ENCODE peak calls at places on chromosomes 16 and 17, in four cellular contexts. U is fibroblast of lung, P is H9, Q is OCI-LY7. B is an unnamed sample.

GRCh38 chr16:2337431-2338296 is 2.9 kb downstream of the ABCA3 start:
- DNase-seq in U (no peak), P (no peak), Q (no peak), B (no peak)

GRCh38 chr17:59837362-59838195 is 55.2 kb downstream of the TUBD1 start:
- DNase-seq in U (peak; percentile 100), P (peak; percentile 89), Q (peak; percentile 91), B (peak; percentile 81)

GRCh38 chr16:30395992-30396560 is 856 bp downstream of the ZNF48 start:
- DNase-seq in U (no peak), P (no peak), Q (no peak), B (no peak)

GRCh38 chr16:71628810-71629209 is 2.8 kb downstream of the MARVELD3 start:
- DNase-seq in U (peak; percentile 16), P (no peak), Q (no peak), B (no peak)

GRCh38 chr16:67525176-67525860 is 3.3 kb upstream of the RIPOR1 start:
- DNase-seq in U (no peak), P (no peak), Q (no peak), B (no peak)

GRCh38 chr16:66728117-66728787 is 23.2 kb downstream of the DYNC1LI2 start:
- DNase-seq in U (peak; percentile 83), P (no peak), Q (peak; percentile 74), B (no peak)

GRCh38 chr16:8522757-8523156 is 67.6 kb downstream of the TMEM114 start:
- DNase-seq in U (no peak), P (no peak), Q (no peak), B (no peak)

GRCh38 chr16:83622010-83622409 is 185.8 kb upstream of the HSBP1 start:
- DNase-seq in U (no peak), P (no peak), Q (no peak), B (no peak)

GRCh38 chr17:19911033-19911432 is 43.3 kb upstream of the ULK2 start:
- DNase-seq in U (no peak), P (no peak), Q (no peak), B (no peak)

GRCh38 chr16:53053967-53054669 is 673 bp upstream of the CHD9 start:
- DNase-seq in U (peak; percentile 44), P (no peak), Q (peak; percentile 57), B (peak; percentile 66)

GRCh38 chr17:10149573-10150399 is 48.6 kb downstream of the GAS7 start:
- DNase-seq in U (peak; percentile 93), P (no peak), Q (no peak), B (peak; percentile 59)

GRCh38 chr17:63445571-63446217 is 412 bp downstream of the CYB561 start:
- DNase-seq in U (no peak), P (peak; percentile 91), Q (no peak), B (no peak)
- H3K4me2 ChIP-seq in U (peak overlapping the region; percentile 78), P (peak overlapping the region; percentile 36), Q (peak overlapping the region; percentile 29), B (no peak overlapping the region)

DNA sequence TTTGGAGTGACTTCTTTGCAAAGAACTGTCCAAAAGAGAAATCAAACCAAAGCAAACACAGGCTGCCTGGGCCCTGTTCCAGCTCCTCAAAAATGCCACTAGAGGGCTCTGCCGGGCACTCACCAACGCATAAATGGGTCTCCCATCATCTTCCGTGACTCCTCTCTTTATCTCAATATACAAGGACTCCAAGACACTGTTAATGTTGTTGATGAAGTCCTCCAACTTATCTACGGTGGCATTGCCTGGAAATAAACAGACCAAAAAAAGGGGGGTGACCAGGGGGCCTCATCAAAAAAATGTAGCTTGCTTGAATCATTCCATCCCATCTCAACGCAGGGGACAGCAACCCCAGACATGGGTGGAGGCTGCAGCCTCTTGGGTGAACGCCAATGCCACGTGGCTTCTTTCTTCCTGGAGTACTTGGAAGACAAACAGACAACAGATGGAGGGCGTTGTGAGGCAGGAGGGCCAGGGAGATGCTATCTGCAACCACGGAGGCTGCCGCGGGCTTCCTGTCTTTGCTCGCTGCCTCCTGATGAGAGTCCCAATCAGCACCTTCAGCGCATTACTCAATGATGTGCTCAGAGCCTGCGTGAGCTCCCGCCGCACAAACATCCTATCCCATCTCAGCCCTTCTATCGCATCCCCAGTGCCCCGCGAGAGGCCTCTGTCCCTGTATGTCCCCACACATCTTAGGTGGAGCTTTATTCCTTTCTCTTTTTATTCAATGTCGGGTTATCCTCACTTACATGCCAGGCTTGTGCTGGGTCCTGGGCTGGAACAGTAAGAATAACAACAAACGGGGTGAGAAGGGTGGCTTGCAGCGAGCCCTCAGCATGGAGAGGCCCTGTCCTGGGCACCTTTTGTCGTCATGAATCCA is 32.0 kb downstream of the KDM8 start:
- DNase-seq in U (peak; percentile 93), P (peak; percentile 52), Q (peak; percentile 78), B (peak; percentile 98)
- H3K4me1 ChIP-seq in U (peaks cover 21% of the 10 kb centered on the region), P (no peaks in the 10 kb centered on the region), Q (peaks cover 67% of the 10 kb centered on the region), B (peaks cover 71% of the 10 kb centered on the region)

DNA sequence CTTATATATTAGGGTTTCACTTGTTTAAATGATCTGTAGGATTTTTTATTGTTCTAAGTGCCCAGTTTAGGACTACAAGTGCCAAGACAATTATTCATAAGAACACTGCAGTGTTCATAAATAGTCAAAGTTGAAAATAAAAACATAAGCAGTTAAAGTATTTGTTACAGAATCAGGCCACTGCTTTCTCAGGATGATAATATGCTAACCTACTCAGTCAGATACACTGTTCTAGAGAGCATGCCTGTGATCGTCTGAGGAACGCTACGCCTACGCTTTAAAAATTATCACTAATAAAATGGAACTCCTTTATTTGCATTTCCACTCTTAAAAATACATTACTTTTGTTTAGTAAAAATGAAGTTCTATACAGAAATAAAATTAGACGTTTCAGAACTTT is 37.4 kb upstream of the TRAP1 start:
- DNase-seq in U (no peak), P (no peak), Q (no peak), B (no peak)
- H3K4me2 ChIP-seq in U (no peak overlapping the region), P (no peak overlapping the region), Q (no peak overlapping the region), B (no peak overlapping the region)

GRCh38 chr16:85729452-85729851 is 21.4 kb downstream of the C16orf74 start:
- DNase-seq in U (peak; percentile 42), P (no peak), Q (no peak), B (no peak)
- H3K4me1 ChIP-seq in U (no peaks in the 10 kb centered on the region), P (no peaks in the 10 kb centered on the region), Q (peaks cover 17% of the 10 kb centered on the region), B (no peaks in the 10 kb centered on the region)

GRCh38 chr17:57630736-57631135 is 114.4 kb downstream of the CCDC182 start:
- DNase-seq in U (no peak), P (no peak), Q (no peak), B (no peak)
- H3K4me2 ChIP-seq in U (no peak overlapping the region), P (no peak overlapping the region), Q (peak overlapping the region; percentile 61), B (no peak overlapping the region)

GRCh38 chr16:85554791-85555548 is 58.2 kb upstream of the GSE1 start:
- DNase-seq in U (peak; percentile 77), P (no peak), Q (peak; percentile 53), B (peak; percentile 82)

GRCh38 chr16:85554114-85554790 is 58.9 kb upstream of the GSE1 start:
- DNase-seq in U (peak; percentile 90), P (no peak), Q (peak; percentile 88), B (peak; percentile 90)

GRCh38 chr16:85551319-85551978 is 61.7 kb upstream of the GSE1 start:
- DNase-seq in U (no peak), P (no peak), Q (no peak), B (no peak)

GRCh38 chr16:85553436-85554113 is 59.5 kb upstream of the GSE1 start:
- DNase-seq in U (peak; percentile 69), P (peak; percentile 73), Q (peak; percentile 76), B (peak; percentile 73)

DNA sequence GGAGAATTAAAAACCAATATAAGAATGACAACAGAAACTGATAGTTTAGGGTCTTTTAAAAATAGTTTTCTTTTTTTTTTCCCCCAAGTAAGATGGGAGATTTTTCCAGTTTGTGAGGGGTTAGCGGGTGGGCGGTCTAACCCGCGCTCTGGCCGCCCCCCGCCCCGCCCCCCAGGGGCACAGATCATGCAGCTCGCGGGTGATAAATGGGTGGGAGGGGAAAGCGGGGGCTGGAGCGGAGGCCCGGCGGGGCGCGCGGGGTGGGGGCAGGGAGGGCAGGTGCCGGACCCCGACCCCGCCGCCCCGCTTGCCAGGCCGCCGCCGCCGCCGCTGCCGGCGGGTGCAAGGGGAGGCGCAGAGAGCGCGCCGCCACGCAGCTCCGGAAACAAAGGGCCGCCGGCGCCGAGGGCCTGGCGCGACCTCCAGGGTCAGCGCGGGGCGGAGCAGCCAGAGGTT is 60.1 kb upstream of the GSE1 start:
- DNase-seq in U (no peak), P (no peak), Q (no peak), B (no peak)
- H3K4me1 ChIP-seq in U (peaks cover 2% of the 10 kb centered on the region), P (no peaks in the 10 kb centered on the region), Q (peaks cover 24% of the 10 kb centered on the region), B (peaks cover 37% of the 10 kb centered on the region)